ENCODE peak calls at places on chromosomes 6 and 20, in four cellular contexts. G is neural progenitor cell, O is K562, B is PC-3. H is an unnamed sample.

GRCh38 chr6:75467284-75467683 is 26.3 kb downstream of the FILIP1 start:
- DNase-seq in G (no peak), O (no peak), B (no peak), H (no peak)

GRCh38 chr6:23414204-23414501 is 711.9 kb upstream of the NRSN1 start:
- DNase-seq in G (no peak), O (no peak), B (peak; percentile 70), H (peak; percentile 65)

GRCh38 chr20:35568645-35569044 is 26.8 kb downstream of the ERGIC3 start:
- DNase-seq in G (peak; percentile 21), O (peak; percentile 25), B (peak; percentile 70), H (no peak)

GRCh38 chr20:19780261-19780660 is 22.2 kb downstream of the RIN2 start:
- DNase-seq in G (no peak), O (no peak), B (no peak), H (no peak)

GRCh38 chr6:166949533-166950442 is 6.6 kb downstream of the RNASET2 start:
- DNase-seq in G (no peak), O (no peak), B (peak; percentile 26), H (no peak)

GRCh38 chr6:37503486-37503980 is 3.8 kb upstream of the CCDC167 start:
- DNase-seq in G (no peak), O (no peak), B (no peak), H (no peak)

GRCh38 chr20:44601801-44602204 is 19.4 kb downstream of the PKIG start:
- DNase-seq in G (no peak), O (no peak), B (no peak), H (peak; percentile 32)

GRCh38 chr20:19806806-19807691 is 49.0 kb downstream of the RIN2 start:
- DNase-seq in G (no peak), O (no peak), B (peak; percentile 71), H (peak; percentile 67)

GRCh38 chr20:50302463-50303041 is 111.9 kb downstream of the CEBPB start:
- DNase-seq in G (no peak), O (no peak), B (peak; percentile 35), H (no peak)

GRCh38 chr6:41736800-41737555 is 1.6 kb upstream of the TFEB start:
- DNase-seq in G (no peak), O (no peak), B (no peak), H (no peak)

GRCh38 chr20:29876911-29877285 is 1380.6 kb upstream of the DEFB115 start:
- DNase-seq in G (no peak), O (no peak), B (no peak), H (no peak)

GRCh38 chr6:38012573-38012972 is 193.0 kb downstream of the ZFAND3 start:
- DNase-seq in G (peak; percentile 54), O (peak; percentile 39), B (peak; percentile 67), H (peak; percentile 60)

GRCh38 chr6:118548136-118548535 is at the start of gene PLN:
- DNase-seq in G (no peak), O (peak; percentile 28), B (no peak), H (no peak)

GRCh38 chr6:127737009-127737486 is 160.1 kb downstream of the C6orf58 start:
- DNase-seq in G (peak; percentile 70), O (peak; percentile 29), B (peak; percentile 71), H (peak; percentile 93)

GRCh38 chr6:41200296-41200900 is 551 bp downstream of the TREML2 start:
- DNase-seq in G (no peak), O (no peak), B (no peak), H (peak; percentile 17)

GRCh38 chr6:44454198-44454597 is 66.7 kb downstream of the CDC5L start:
- DNase-seq in G (no peak), O (no peak), B (peak; percentile 46), H (no peak)
- TF ChIP-seq CTCF in G (no peak), O (no peak), B (no peak), H (no peak)

GRCh38 chr20:61802721-61803311 is 262.9 kb downstream of the TAF4 start:
- DNase-seq in G (peak; percentile 36), O (no peak), B (no peak), H (no peak)
- TF ChIP-seq EZH2 in G (no peak), O (no peak), B (no peak), H (no peak)

GRCh38 chr6:168908887-168909286 is 344.8 kb downstream of the THBS2 start:
- DNase-seq in G (no peak), O (no peak), B (no peak), H (no peak)
- TF ChIP-seq CTCF in G (no peak), O (no peak), B (no peak), H (no peak)

DNA sequence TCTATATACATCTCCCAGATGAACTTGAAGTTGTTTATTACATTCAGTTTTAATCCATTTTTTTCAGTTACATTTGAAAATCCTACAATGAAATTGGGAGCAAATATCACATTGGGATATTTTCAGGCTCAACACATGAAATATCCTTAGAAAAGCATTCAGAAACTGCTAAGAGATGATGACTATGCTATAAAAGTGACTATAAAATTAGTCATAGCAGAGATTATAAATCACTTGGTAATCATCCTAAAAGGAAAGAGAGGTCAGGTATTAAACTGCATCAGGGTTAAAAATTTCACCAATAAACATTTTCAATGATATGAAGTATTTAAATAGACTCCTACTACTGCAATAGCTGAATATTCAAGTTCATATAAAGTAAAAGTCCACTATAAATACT is 987.7 kb downstream of the GRIK2 start:
- DNase-seq in G (no peak), O (no peak), B (peak; percentile 70), H (no peak)
- TF ChIP-seq EZH2 in G (no peak), O (no peak), B (no peak), H (no peak)

DNA sequence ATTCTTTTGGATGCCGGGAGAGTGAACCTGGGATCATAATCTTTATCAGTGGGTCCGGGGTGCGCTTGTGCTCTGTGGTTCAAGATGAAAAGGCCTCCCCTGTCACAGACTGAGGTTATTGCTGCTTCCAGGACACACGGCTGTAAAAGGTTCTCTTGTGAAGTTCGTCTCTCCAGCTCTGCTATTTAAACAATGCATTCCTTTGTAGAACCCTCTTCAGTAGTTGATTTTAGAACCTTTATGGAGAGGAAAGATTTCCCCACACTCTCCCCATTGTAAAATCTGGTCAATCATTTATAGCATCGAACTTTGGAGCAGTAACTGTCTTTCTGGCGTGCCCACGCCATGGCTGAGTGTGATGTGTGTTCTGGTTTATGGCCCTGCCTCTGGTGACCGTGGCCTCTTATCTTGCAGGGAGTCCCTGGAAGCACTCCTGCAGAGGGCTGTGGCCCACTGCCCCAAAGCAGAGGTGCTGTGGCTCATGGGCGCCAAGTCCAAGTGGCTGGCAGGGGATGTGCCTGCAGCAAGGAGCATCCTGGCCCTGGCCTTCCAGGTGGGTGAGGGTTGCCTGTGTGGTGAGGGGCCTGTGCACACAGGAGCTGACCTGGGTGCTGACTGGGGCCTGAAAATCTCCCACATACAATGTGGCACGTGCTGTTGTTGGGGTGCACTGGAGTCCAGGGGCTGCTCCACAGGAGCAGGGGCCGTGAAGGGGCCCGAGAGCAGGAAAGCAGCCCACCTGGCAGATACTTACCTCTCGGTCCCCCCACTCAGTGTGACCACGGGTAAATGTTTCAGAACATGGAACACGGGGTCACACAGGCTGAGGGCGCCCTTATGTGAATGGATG is 11.6 kb upstream of the C20orf204 start:
- DNase-seq in G (no peak), O (no peak), B (no peak), H (no peak)
- TF ChIP-seq CTCF in G (no peak), O (no peak), B (no peak), H (no peak)

H was measured in A673.